ENCODE peak calls at places on chromosomes 16 and 17, in seven cellular contexts. T is cardiac fibroblast, R is naive B cell, W is T-cell, V is globus pallidus, Y is nucleus accumbens, C is heart left ventricle. D is an unnamed sample.
A peak's percentile ranks its signal among the peaks of the same experiment; 100 is the strongest.

GRCh38 chr17:18966831-18967624 is 15.1 kb downstream of the SLC5A10 start:
- DNase-seq in V (no peak), Y (no peak), C (no peak), T (peak; percentile 42), W (no peak), R (no peak), D (no peak)

GRCh38 chr16:87564524-87564778 is 37.9 kb upstream of the JPH3 start:
- DNase-seq in R (no peak), Y (no peak), C (no peak), T (no peak), W (no peak), V (no peak), D (no peak)

GRCh38 chr17:82217120-82217529 is 4.5 kb upstream of the CCDC57 start:
- DNase-seq in C (peak; percentile 31), Y (no peak), W (no peak), T (peak; percentile 44), R (no peak), V (no peak), D (no peak)

GRCh38 chr17:76382305-76382802 is 2.1 kb upstream of the SPHK1 start:
- DNase-seq in C (no peak), V (no peak), T (peak; percentile 77), W (no peak), Y (no peak), R (no peak), D (no peak)

GRCh38 chr16:46691720-46692119 is 2.3 kb downstream of the ORC6 start:
- DNase-seq in V (no peak), R (no peak), C (no peak), T (peak; percentile 48), W (no peak), Y (no peak), D (no peak)

GRCh38 chr17:81537343-81537855 is 9.2 kb downstream of the FSCN2 start:
- DNase-seq in C (no peak), R (peak; percentile 43), Y (no peak), T (no peak), W (no peak), V (no peak), D (no peak)

GRCh38 chr16:88697831-88698693 is 8.1 kb downstream of the RNF166 start:
- DNase-seq in V (no peak), Y (no peak), R (no peak), C (no peak), T (no peak), W (no peak), D (no peak)

GRCh38 chr17:8757189-8757588 is 1.2 kb downstream of the SPDYE4 start:
- DNase-seq in V (no peak), W (no peak), T (no peak), C (no peak), Y (no peak), R (no peak), D (no peak)

GRCh38 chr17:42937712-42938596 is 26.3 kb downstream of the AARSD1 start:
- DNase-seq in V (peak; percentile 35), W (no peak), R (peak; percentile 5), T (peak; percentile 78), Y (peak; percentile 25), C (peak; percentile 34), D (no peak)

GRCh38 chr16:89344846-89345577 is 127.5 kb downstream of the ZNF778 start:
- DNase-seq in Y (no peak), W (no peak), R (no peak), C (no peak), V (no peak), T (no peak), D (no peak)

GRCh38 chr16:22653876-22654275 is 143.2 kb downstream of the NPIPB5 start:
- DNase-seq in R (no peak), V (no peak), Y (no peak), T (no peak), W (no peak), C (no peak), D (no peak)

GRCh38 chr17:3981455-3981854 is 17.2 kb upstream of the ATP2A3 start:
- DNase-seq in C (no peak), R (no peak), W (no peak), Y (no peak), T (no peak), V (no peak), D (no peak)